ENCODE peak calls at places on chromosomes 7 and 10, in ten cellular contexts. H is GM03348, X is progenitor cell of endocrine pancreas, P is Right ventricle myocardium inferior, L is memory B cell, Y is H1, S is choroid plexus epithelial cell, G is activated T-cell treated with anti-CD3 and anti-CD28 coated beads for 24 hours, I is anterior cingulate cortex, J is SK-MEL-5. U is an unnamed sample.

GRCh38 chr7:5679741-5680473 is 101.6 kb downstream of the RNF216 start:
- DNase-seq in H (no peak), X (no peak), P (peak), L (peak), Y (no peak), S (no peak), G (no peak), I (peak), J (no peak), U (no peak)

GRCh38 chr10:85043207-85043606 is 714.8 kb downstream of the CCSER2 start:
- DNase-seq in H (no peak), X (no peak), P (peak), L (no peak), Y (peak), S (no peak), G (no peak), I (no peak), J (no peak), U (no peak)

GRCh38 chr10:93593254-93593653 is 7.8 kb downstream of the RBP4 start:
- DNase-seq in H (no peak), X (no peak), P (no peak), L (no peak), Y (no peak), S (no peak), G (no peak), I (no peak), J (no peak), U (no peak)

GRCh38 chr7:37540917-37541316 is 92.3 kb upstream of the ELMO1 start:
- DNase-seq in H (no peak), X (no peak), P (no peak), L (no peak), Y (no peak), S (no peak), G (no peak), I (peak), J (no peak), U (no peak)

GRCh38 chr10:33248638-33249037 is 85.8 kb downstream of the NRP1 start:
- DNase-seq in H (peak), X (no peak), P (no peak), L (no peak), Y (no peak), S (peak), G (peak), I (no peak), J (peak), U (no peak)

GRCh38 chr7:78226059-78226658 is 427.6 kb downstream of the PHTF2 start:
- DNase-seq in H (peak), X (no peak), P (no peak), L (no peak), Y (peak), S (peak), G (no peak), I (peak), J (peak), U (peak)

GRCh38 chr10:117168729-117169128 is 28.6 kb upstream of the KCNK18 start:
- DNase-seq in H (no peak), X (no peak), P (no peak), L (no peak), Y (peak), S (no peak), G (no peak), I (no peak), J (no peak), U (peak)

GRCh38 chr7:17229257-17229656 is 69.2 kb upstream of the AHR start:
- DNase-seq in H (no peak), X (no peak), P (no peak), L (no peak), Y (no peak), S (no peak), G (no peak), I (no peak), J (no peak), U (no peak)

GRCh38 chr10:20485554-20485953 is 411.6 kb downstream of the NEBL start:
- DNase-seq in H (no peak), X (no peak), P (no peak), L (no peak), Y (no peak), S (no peak), G (no peak), I (no peak), J (no peak), U (no peak)

GRCh38 chr10:99551158-99551557 is 18.4 kb downstream of the NKX2-3 start:
- DNase-seq in H (no peak), X (no peak), P (no peak), L (no peak), Y (no peak), S (peak), G (no peak), I (no peak), J (peak), U (peak)

GRCh38 chr7:3188946-3189345 is 112.1 kb upstream of the SDK1 start:
- DNase-seq in H (no peak), X (no peak), P (no peak), L (no peak), Y (no peak), S (no peak), G (no peak), I (no peak), J (no peak), U (no peak)

U was measured in iPS-NIHi11.